ENCODE peak calls at places on chromosomes 6 and 20, in five cellular contexts. R, M, G, X and V are unnamed samples.

GRCh38 chr6:35016417-35017221 is 124.5 kb downstream of the TCP11 start:
- DNase-seq in X (peak; percentile 64), R (no peak), G (peak; percentile 65), M (no peak), V (peak; percentile 50)

GRCh38 chr6:142416179-142416578 is 114.4 kb downstream of the ADGRG6 start:
- DNase-seq in G (peak; percentile 95), X (no peak), M (no peak), R (peak; percentile 80), V (peak; percentile 44)

GRCh38 chr6:76701610-76702009 is 629.1 kb upstream of the IMPG1 start:
- DNase-seq in R (no peak), X (no peak), M (no peak), G (peak; percentile 48), V (no peak)

GRCh38 chr20:61525781-61526431 is 273.8 kb downstream of the CDH4 start:
- DNase-seq in X (no peak), G (no peak), M (no peak), R (no peak), V (no peak)

GRCh38 chr20:44651507-44652373 is at the start of gene ADA:
- DNase-seq in M (peak; percentile 73), G (peak; percentile 63), R (no peak), X (peak; percentile 72), V (no peak)

GRCh38 chr20:57622579-57623381 is 2.6 kb upstream of the ZBP1 start:
- DNase-seq in R (peak; percentile 29), X (peak; percentile 63), M (peak; percentile 58), G (peak; percentile 35), V (peak; percentile 72)

GRCh38 chr6:139569561-139569960 is 195.1 kb upstream of the CITED2 start:
- DNase-seq in X (no peak), M (no peak), R (peak; percentile 5), G (no peak), V (no peak)

GRCh38 chr20:3935295-3935955 is 46.2 kb downstream of the PANK2 start:
- DNase-seq in M (no peak), X (no peak), G (peak; percentile 54), R (no peak), V (no peak)

GRCh38 chr6:40536442-40536841 is 50.7 kb downstream of the LRFN2 start:
- DNase-seq in G (no peak), M (no peak), R (no peak), X (no peak), V (no peak)

GRCh38 chr20:24745206-24745605 is 203.9 kb upstream of the CST7 start:
- DNase-seq in X (no peak), G (no peak), M (no peak), R (no peak), V (no peak)

GRCh38 chr6:701696-702479 is 8.9 kb upstream of the EXOC2 start:
- DNase-seq in G (no peak), R (no peak), X (no peak), M (no peak), V (no peak)

GRCh38 chr6:336159-337114 is 44.1 kb downstream of the DUSP22 start:
- DNase-seq in M (no peak), X (peak; percentile 50), R (no peak), G (no peak), V (no peak)

GRCh38 chr6:13508711-13509705 is 21.6 kb upstream of the GFOD1 start:
- DNase-seq in M (no peak), R (peak; percentile 86), G (peak; percentile 89), X (no peak), V (no peak)

GRCh38 chr6:66897576-66897975 is 1190.5 kb upstream of the EYS start:
- DNase-seq in R (no peak), M (no peak), X (no peak), G (peak; percentile 32), V (peak; percentile 92)

GRCh38 chr6:13614126-13614925 is 809 bp upstream of the NOL7 start:
- DNase-seq in X (no peak), R (no peak), M (peak; percentile 73), G (peak; percentile 60), V (peak; percentile 10)

GRCh38 chr6:122553697-122554096 is 56.5 kb upstream of the PKIB start:
- DNase-seq in G (no peak), R (no peak), M (no peak), X (no peak), V (no peak)

GRCh38 chr6:138882369-138883017 is 86.6 kb downstream of the ECT2L start:
- DNase-seq in M (no peak), R (no peak), X (no peak), G (no peak), V (no peak)

GRCh38 chr6:45423901-45424627 is 46.3 kb upstream of the SUPT3H start:
- DNase-seq in G (peak; percentile 47), R (no peak), X (peak; percentile 62), M (no peak), V (peak; percentile 25)

GRCh38 chr20:49832632-49833327 is 20.2 kb downstream of the SLC9A8 start:
- DNase-seq in R (no peak), G (peak; percentile 67), X (no peak), M (no peak), V (no peak)

GRCh38 chr6:53793318-53793975 is 1.4 kb upstream of the LRRC1 start:
- DNase-seq in M (peak; percentile 63), X (peak; percentile 63), R (no peak), G (peak; percentile 71), V (peak; percentile 44)

GRCh38 chr6:133369755-133370154 is 128.6 kb downstream of the EYA4 start:
- DNase-seq in M (no peak), G (no peak), R (no peak), X (no peak), V (no peak)

GRCh38 chr20:23078994-23079364 is 7.1 kb downstream of the CD93 start:
- DNase-seq in M (no peak), X (no peak), G (no peak), R (no peak), V (no peak)